ENCODE peak calls at places on chromosomes 3 and 15, in six cellular contexts. Y is K562, X is body of pancreas, B is A549, V is H1, R is testis. P is an unnamed sample.

GRCh38 chr3:195708626-195709481 is 11.9 kb upstream of the MUC20 start:
- DNase-seq in R (no peak), X (no peak), Y (no peak), B (no peak), V (no peak), P (no peak)

GRCh38 chr15:57698243-57698642 is 8.3 kb upstream of the POLR2M start:
- DNase-seq in B (no peak), Y (no peak), V (no peak), X (no peak), R (no peak), P (no peak)

GRCh38 chr3:175111036-175111435 is 251.9 kb downstream of the NAALADL2 start:
- DNase-seq in B (no peak), Y (no peak), X (no peak), V (no peak), R (peak; percentile 30), P (no peak)

GRCh38 chr3:24069045-24069444 is 124.0 kb downstream of the NR1D2 start:
- DNase-seq in Y (no peak), V (no peak), X (no peak), B (peak; percentile 34), R (no peak), P (no peak)

GRCh38 chr3:56684029-56684428 is 964 bp upstream of the TASOR start:
- DNase-seq in Y (no peak), B (no peak), R (no peak), X (no peak), V (no peak), P (no peak)

GRCh38 chr3:36959821-36960220 is 15.0 kb upstream of the TRANK1 start:
- DNase-seq in B (no peak), X (no peak), Y (no peak), V (no peak), R (no peak), P (no peak)

GRCh38 chr3:36457667-36458066 is 77.4 kb downstream of the STAC start:
- DNase-seq in V (no peak), Y (no peak), B (no peak), R (no peak), X (no peak), P (no peak)

GRCh38 chr15:88647362-88648105 is 8.7 kb downstream of the ISG20 start:
- DNase-seq in B (no peak), Y (no peak), X (peak; percentile 77), V (no peak), R (peak; percentile 9), P (no peak)

GRCh38 chr3:142279965-142280590 is 54.7 kb upstream of the GK5 start:
- DNase-seq in R (peak; percentile 81), V (peak; percentile 15), B (peak; percentile 80), Y (peak; percentile 78), X (peak; percentile 41), P (peak; percentile 85)

GRCh38 chr3:182795383-182795782 is 2.1 kb downstream of the ATP11B start:
- DNase-seq in V (no peak), Y (peak; percentile 29), X (no peak), R (no peak), B (no peak), P (peak; percentile 54)

GRCh38 chr3:161630791-161631190 is 134.2 kb downstream of the OTOL1 start:
- DNase-seq in B (no peak), X (no peak), Y (no peak), R (no peak), V (no peak), P (no peak)

GRCh38 chr3:157767602-157768001 is 264.4 kb upstream of the VEPH1 start:
- DNase-seq in V (no peak), B (no peak), Y (no peak), X (no peak), R (no peak), P (no peak)

GRCh38 chr3:146431240-146431639 is 38.1 kb downstream of the PLSCR2 start:
- DNase-seq in X (no peak), V (no peak), Y (no peak), B (no peak), R (no peak), P (no peak)

GRCh38 chr3:32238816-32239637 is 547 bp downstream of the CMTM8 start:
- DNase-seq in R (peak; percentile 24), Y (no peak), V (no peak), B (peak; percentile 31), X (peak; percentile 68), P (peak; percentile 41)

GRCh38 chr3:196969660-196970546 is 1.3 kb upstream of the PIGZ start:
- DNase-seq in X (peak; percentile 66), Y (peak; percentile 89), B (peak; percentile 55), V (no peak), R (peak; percentile 40), P (peak; percentile 83)
- TF ChIP-seq POLR2A in X (no peak), Y (no peak), B (no peak), V (no peak), R (no peak), P (peak; percentile 44)

GRCh38 chr3:9352917-9353823 is 9.7 kb upstream of the THUMPD3 start:
- DNase-seq in X (peak; percentile 74), Y (peak; percentile 75), R (peak; percentile 86), B (peak; percentile 72), V (peak; percentile 34), P (peak; percentile 78)
- TF ChIP-seq POLR2A in X (no peak), Y (no peak), R (no peak), B (no peak), V (no peak), P (no peak)

DNA sequence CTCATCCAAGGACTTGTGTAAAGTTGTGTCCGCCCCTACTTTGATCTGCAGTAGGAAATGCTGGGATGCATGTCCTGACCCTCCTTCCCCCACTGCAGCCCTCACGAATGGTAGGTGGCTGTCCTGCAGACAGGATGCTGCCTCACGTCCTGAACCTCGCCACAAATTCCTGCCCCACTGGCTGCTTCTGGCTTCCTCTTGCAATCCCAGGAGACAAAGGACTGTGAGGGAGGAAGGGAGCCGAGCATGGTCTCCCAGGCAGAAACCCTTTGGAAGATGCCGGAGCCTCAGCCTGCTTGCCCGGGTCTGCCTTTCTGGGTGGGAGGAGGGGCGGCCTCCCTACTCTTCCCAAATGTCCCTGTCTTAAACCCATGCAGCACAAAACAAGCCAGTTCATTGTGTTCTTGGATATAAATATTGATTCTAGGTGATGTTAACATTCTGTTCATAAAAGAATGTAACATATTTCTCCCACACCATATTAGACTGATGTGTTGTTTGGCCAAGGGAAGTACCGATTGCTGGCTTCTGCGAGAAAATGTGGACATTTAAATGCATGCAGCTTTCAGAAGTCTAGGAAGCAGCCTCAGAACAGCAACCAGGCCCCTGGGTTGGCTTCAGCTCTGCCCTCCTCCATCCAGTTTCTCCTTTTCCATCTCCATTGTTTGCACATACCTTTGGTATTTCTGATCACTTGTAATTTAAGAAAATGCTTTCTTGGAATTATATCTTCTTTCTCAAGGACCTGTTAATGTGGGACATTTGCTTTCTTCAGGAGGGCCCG is 75.3 kb downstream of the HMG20A start:
- DNase-seq in V (no peak), R (no peak), Y (no peak), B (no peak), X (no peak), P (no peak)
- TF ChIP-seq POLR2A in V (no peak), R (no peak), Y (no peak), B (no peak), X (no peak), P (no peak)

GRCh38 chr3:15601399-15602145 is at the start of the genes BTD and HACL1:
- DNase-seq in Y (peak; percentile 96), R (peak; percentile 99), B (peak; percentile 99), V (peak; percentile 99), X (peak; percentile 97), P (no peak)
- TF ChIP-seq POLR2A in Y (peak; percentile 98), R (peak; percentile 34), B (peak; percentile 97), V (peak; percentile 97), X (peak; percentile 84), P (peak; percentile 96)

GRCh38 chr3:124772081-124772831 is 42.0 kb downstream of the UMPS start:
- DNase-seq in Y (peak; percentile 64), R (peak; percentile 80), V (no peak), X (no peak), B (peak; percentile 70), P (peak; percentile 87)
- TF ChIP-seq POLR2A in Y (no peak), R (no peak), V (no peak), X (no peak), B (no peak), P (no peak)

GRCh38 chr3:13133011-13133410 is 59.8 kb upstream of the IQSEC1 start:
- DNase-seq in V (no peak), X (no peak), Y (no peak), B (no peak), R (no peak), P (no peak)
- TF ChIP-seq POLR2A in V (no peak), X (no peak), Y (no peak), B (no peak), R (no peak), P (no peak)

DNA sequence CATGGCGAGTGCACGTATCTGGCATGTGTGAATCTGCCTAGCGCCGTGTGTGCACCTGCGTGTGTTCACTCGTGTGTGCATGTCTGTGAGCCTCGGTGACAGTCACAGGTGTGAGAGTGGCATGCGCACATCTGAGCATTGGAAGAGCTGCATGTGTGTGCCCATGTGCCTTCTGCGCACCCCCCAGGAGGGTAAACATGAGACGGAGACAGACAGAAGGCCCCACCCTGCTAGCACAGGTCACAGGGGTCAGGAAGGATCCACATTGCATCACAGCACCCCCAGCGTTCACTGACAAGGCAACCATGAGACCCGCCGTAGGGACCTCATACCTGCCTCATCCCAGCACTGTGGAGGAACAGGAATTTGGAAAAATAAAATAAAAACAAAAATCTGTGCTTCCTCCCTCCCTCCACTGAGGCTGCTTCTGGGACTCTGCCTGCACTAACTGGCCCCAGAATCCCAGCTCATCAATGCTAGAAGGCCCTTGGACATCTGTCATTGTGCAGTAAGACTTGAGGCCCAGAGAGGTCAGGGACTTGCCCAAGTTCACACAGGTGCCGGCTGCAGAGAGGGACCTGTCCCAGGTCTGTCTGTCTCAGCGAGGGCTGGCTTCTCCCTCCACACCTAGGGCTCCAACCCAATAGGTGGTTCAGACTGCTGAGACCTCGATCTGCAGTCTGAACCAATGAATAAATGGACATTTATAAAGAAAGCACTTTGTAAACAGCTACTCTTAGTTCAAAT is 37.4 kb downstream of the RPN1 start:
- DNase-seq in R (no peak), Y (no peak), B (no peak), V (no peak), X (no peak), P (no peak)
- TF ChIP-seq POLR2A in R (no peak), Y (no peak), B (no peak), V (no peak), X (no peak), P (no peak)

GRCh38 chr3:53822331-53822741 is 23.9 kb downstream of the CHDH start:
- DNase-seq in V (no peak), Y (no peak), R (peak; percentile 8), X (peak; percentile 14), B (no peak), P (no peak)

GRCh38 chr3:53823026-53823955 is 22.9 kb downstream of the CHDH start:
- DNase-seq in B (no peak), R (no peak), V (no peak), X (peak; percentile 9), Y (no peak), P (no peak)

GRCh38 chr3:53823956-53824320 is 22.3 kb downstream of the CHDH start:
- DNase-seq in V (no peak), B (no peak), R (no peak), Y (no peak), X (no peak), P (no peak)

GRCh38 chr3:53826048-53826447 is 20.2 kb downstream of the CHDH start:
- DNase-seq in R (no peak), B (no peak), V (no peak), Y (no peak), X (no peak), P (no peak)

GRCh38 chr3:53824795-53825194 is 21.4 kb downstream of the CHDH start:
- DNase-seq in X (peak; percentile 5), V (no peak), B (no peak), Y (no peak), R (no peak), P (no peak)
- TF ChIP-seq POLR2A in X (no peak), V (no peak), B (no peak), Y (no peak), R (no peak), P (no peak)

P was measured in erythroblast.